ENCODE peak calls at places on chromosomes 7 and 10, in six cellular contexts. One of them, this sample, is unnamed.

GRCh38 chr10:88042162-88043100 is 179.0 kb downstream of the PTEN start:
- DNase-seq in GM23248: peak; percentile 24
- DNase-seq in brain microvascular endothelial cell: peak; percentile 23
- DNase-seq in upper lobe of right lung: no peak
- DNase-seq in osteoblast: no peak
- DNase-seq in CD8-positive, alpha-beta T cell: no peak
- DNase-seq in this sample: no peak

GRCh38 chr7:133601607-133602006 is 348.7 kb downstream of the EXOC4 start:
- DNase-seq in GM23248: no peak
- DNase-seq in brain microvascular endothelial cell: no peak
- DNase-seq in upper lobe of right lung: no peak
- DNase-seq in osteoblast: no peak
- DNase-seq in CD8-positive, alpha-beta T cell: no peak
- DNase-seq in this sample: no peak

GRCh38 chr10:96478317-96478716 is 35.4 kb downstream of the TLL2 start:
- DNase-seq in GM23248: no peak
- DNase-seq in brain microvascular endothelial cell: no peak
- DNase-seq in upper lobe of right lung: no peak
- DNase-seq in osteoblast: no peak
- DNase-seq in CD8-positive, alpha-beta T cell: no peak
- DNase-seq in this sample: no peak

GRCh38 chr7:47326220-47326619 is 255.7 kb downstream of the TNS3 start:
- DNase-seq in GM23248: peak; percentile 93
- DNase-seq in brain microvascular endothelial cell: peak; percentile 79
- DNase-seq in upper lobe of right lung: no peak
- DNase-seq in osteoblast: peak; percentile 86
- DNase-seq in CD8-positive, alpha-beta T cell: no peak
- DNase-seq in this sample: no peak

GRCh38 chr7:129134356-129134972 is 10.0 kb upstream of the TSPAN33 start:
- DNase-seq in GM23248: no peak
- DNase-seq in brain microvascular endothelial cell: no peak
- DNase-seq in upper lobe of right lung: no peak
- DNase-seq in osteoblast: no peak
- DNase-seq in CD8-positive, alpha-beta T cell: no peak
- DNase-seq in this sample: no peak

GRCh38 chr7:8913687-8914086 is 480.3 kb downstream of the NXPH1 start:
- DNase-seq in GM23248: no peak
- DNase-seq in brain microvascular endothelial cell: no peak
- DNase-seq in upper lobe of right lung: no peak
- DNase-seq in osteoblast: no peak
- DNase-seq in CD8-positive, alpha-beta T cell: no peak
- DNase-seq in this sample: no peak

GRCh38 chr7:94656925-94657731 is 1.2 kb upstream of the SGCE start:
- DNase-seq in GM23248: peak; percentile 53
- DNase-seq in brain microvascular endothelial cell: peak; percentile 38
- DNase-seq in upper lobe of right lung: no peak
- DNase-seq in osteoblast: no peak
- DNase-seq in CD8-positive, alpha-beta T cell: no peak
- DNase-seq in this sample: peak; percentile 45

GRCh38 chr10:18368681-18369080 is 228.5 kb downstream of the CACNB2 start:
- DNase-seq in GM23248: peak; percentile 34
- DNase-seq in brain microvascular endothelial cell: no peak
- DNase-seq in upper lobe of right lung: no peak
- DNase-seq in osteoblast: peak; percentile 29
- DNase-seq in CD8-positive, alpha-beta T cell: no peak
- DNase-seq in this sample: no peak

GRCh38 chr10:44865289-44865671 is 45.9 kb upstream of the TMEM72 start:
- DNase-seq in GM23248: no peak
- DNase-seq in brain microvascular endothelial cell: no peak
- DNase-seq in upper lobe of right lung: no peak
- DNase-seq in osteoblast: no peak
- DNase-seq in CD8-positive, alpha-beta T cell: no peak
- DNase-seq in this sample: no peak

GRCh38 chr10:70910486-70911350 is 22.4 kb upstream of the PCBD1 start:
- DNase-seq in GM23248: no peak
- DNase-seq in brain microvascular endothelial cell: no peak
- DNase-seq in upper lobe of right lung: peak; percentile 40
- DNase-seq in osteoblast: peak; percentile 86
- DNase-seq in CD8-positive, alpha-beta T cell: no peak
- DNase-seq in this sample: no peak

GRCh38 chr7:116357776-116358670 is 141.5 kb upstream of the CAV2 start:
- DNase-seq in GM23248: peak; percentile 50
- DNase-seq in brain microvascular endothelial cell: no peak
- DNase-seq in upper lobe of right lung: no peak
- DNase-seq in osteoblast: peak; percentile 38
- DNase-seq in CD8-positive, alpha-beta T cell: no peak
- DNase-seq in this sample: no peak

GRCh38 chr10:52232561-52233350 is 81.3 kb upstream of the DKK1 start:
- DNase-seq in GM23248: peak; percentile 6
- DNase-seq in brain microvascular endothelial cell: peak; percentile 20
- DNase-seq in upper lobe of right lung: no peak
- DNase-seq in osteoblast: no peak
- DNase-seq in CD8-positive, alpha-beta T cell: no peak
- DNase-seq in this sample: no peak

GRCh38 chr7:81029523-81029922 is 110.7 kb upstream of the SEMA3C start:
- DNase-seq in GM23248: no peak
- DNase-seq in brain microvascular endothelial cell: no peak
- DNase-seq in upper lobe of right lung: no peak
- DNase-seq in osteoblast: no peak
- DNase-seq in CD8-positive, alpha-beta T cell: no peak
- DNase-seq in this sample: no peak

GRCh38 chr10:103911021-103911459 is 6.9 kb downstream of the STN1 start:
- DNase-seq in GM23248: no peak
- DNase-seq in brain microvascular endothelial cell: no peak
- DNase-seq in upper lobe of right lung: no peak
- DNase-seq in osteoblast: no peak
- DNase-seq in CD8-positive, alpha-beta T cell: peak; percentile 25
- DNase-seq in this sample: peak; percentile 85

GRCh38 chr7:46080595-46081159 is 159.6 kb upstream of the IGFBP3 start:
- DNase-seq in GM23248: peak; percentile 62
- DNase-seq in brain microvascular endothelial cell: no peak
- DNase-seq in upper lobe of right lung: no peak
- DNase-seq in osteoblast: no peak
- DNase-seq in CD8-positive, alpha-beta T cell: no peak
- DNase-seq in this sample: no peak

GRCh38 chr10:57818522-57818921 is 449.2 kb downstream of the IPMK start:
- DNase-seq in GM23248: no peak
- DNase-seq in brain microvascular endothelial cell: no peak
- DNase-seq in upper lobe of right lung: no peak
- DNase-seq in osteoblast: no peak
- DNase-seq in CD8-positive, alpha-beta T cell: no peak
- DNase-seq in this sample: no peak

GRCh38 chr7:103343758-103344452 is 662 bp downstream of the DNAJC2 start:
- DNase-seq in GM23248: peak; percentile 72
- DNase-seq in brain microvascular endothelial cell: peak; percentile 16
- DNase-seq in upper lobe of right lung: no peak
- DNase-seq in osteoblast: peak; percentile 72
- DNase-seq in CD8-positive, alpha-beta T cell: no peak
- DNase-seq in this sample: no peak

GRCh38 chr7:74254858-74255379 is 720 bp upstream of the RFC2 start:
- DNase-seq in GM23248: no peak
- DNase-seq in brain microvascular endothelial cell: no peak
- DNase-seq in upper lobe of right lung: no peak
- DNase-seq in osteoblast: no peak
- DNase-seq in CD8-positive, alpha-beta T cell: no peak
- DNase-seq in this sample: no peak

GRCh38 chr7:73567701-73568685 is 10.4 kb downstream of the TBL2 start:
- DNase-seq in GM23248: no peak
- DNase-seq in brain microvascular endothelial cell: no peak
- DNase-seq in upper lobe of right lung: no peak
- DNase-seq in osteoblast: no peak
- DNase-seq in CD8-positive, alpha-beta T cell: no peak
- DNase-seq in this sample: no peak

GRCh38 chr7:146875222-146875785 is 758.7 kb downstream of the CNTNAP2 start:
- DNase-seq in GM23248: no peak
- DNase-seq in brain microvascular endothelial cell: no peak
- DNase-seq in upper lobe of right lung: no peak
- DNase-seq in osteoblast: no peak
- DNase-seq in CD8-positive, alpha-beta T cell: no peak
- DNase-seq in this sample: no peak

GRCh38 chr7:47690902-47691558 is 109.1 kb upstream of the TNS3 start:
- DNase-seq in GM23248: peak; percentile 69
- DNase-seq in brain microvascular endothelial cell: peak; percentile 49
- DNase-seq in upper lobe of right lung: no peak
- DNase-seq in osteoblast: no peak
- DNase-seq in CD8-positive, alpha-beta T cell: no peak
- DNase-seq in this sample: no peak

GRCh38 chr10:51862149-51862548 is 162.8 kb upstream of the CSTF2T start:
- DNase-seq in GM23248: no peak
- DNase-seq in brain microvascular endothelial cell: no peak
- DNase-seq in upper lobe of right lung: no peak
- DNase-seq in osteoblast: no peak
- DNase-seq in CD8-positive, alpha-beta T cell: no peak
- DNase-seq in this sample: no peak

GRCh38 chr10:46551701-46552525 is 4.5 kb downstream of the GPRIN2 start:
- DNase-seq in GM23248: no peak
- DNase-seq in brain microvascular endothelial cell: no peak
- DNase-seq in upper lobe of right lung: peak; percentile 72
- DNase-seq in osteoblast: peak; percentile 85
- DNase-seq in CD8-positive, alpha-beta T cell: no peak
- DNase-seq in this sample: no peak

GRCh38 chr10:133090654-133091053 is 2.9 kb downstream of the ADGRA1 start:
- DNase-seq in GM23248: no peak
- DNase-seq in brain microvascular endothelial cell: no peak
- DNase-seq in upper lobe of right lung: no peak
- DNase-seq in osteoblast: no peak
- DNase-seq in CD8-positive, alpha-beta T cell: no peak
- DNase-seq in this sample: no peak
- H3K27me3 ChIP-seq in GM23248: peaks cover 60% of the 10 kb centered on the region
- H3K27me3 ChIP-seq in brain microvascular endothelial cell: peaks cover 39% of the 10 kb centered on the region
- H3K27me3 ChIP-seq in upper lobe of right lung: peaks cover 57% of the 10 kb centered on the region
- H3K27me3 ChIP-seq in osteoblast: peaks cover 24% of the 10 kb centered on the region
- H3K27me3 ChIP-seq in CD8-positive, alpha-beta T cell: no peaks in the 10 kb centered on the region
- H3K27me3 ChIP-seq in this sample: no peaks in the 10 kb centered on the region

DNA sequence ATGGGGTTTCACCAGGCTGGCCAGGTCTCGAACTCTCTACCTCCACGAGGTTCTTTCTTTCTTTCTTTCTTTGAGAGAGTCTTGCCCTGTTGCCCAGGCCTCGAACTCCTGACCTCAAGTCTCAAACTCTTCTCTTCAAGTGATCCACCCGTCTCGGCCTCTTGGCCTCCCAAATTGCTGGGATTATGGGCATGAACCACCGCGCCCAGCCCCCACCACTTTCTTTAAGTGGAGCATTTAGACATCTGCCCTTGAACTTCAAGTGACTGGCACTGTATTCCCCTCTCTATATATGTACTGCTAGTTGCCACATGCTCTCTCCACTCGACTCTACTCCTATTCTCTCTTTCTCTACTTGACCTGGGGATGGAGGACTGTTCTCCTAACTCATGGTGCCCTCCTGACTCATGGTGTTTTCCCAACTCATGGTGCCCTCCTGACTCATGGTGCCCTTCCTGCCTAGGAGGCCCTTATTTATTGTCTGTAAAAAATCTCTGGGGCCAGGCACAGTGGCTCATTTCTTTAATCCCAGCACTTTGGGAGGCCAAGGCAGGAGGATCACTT is 19.3 kb upstream of the ACHE start:
- DNase-seq in GM23248: peak; percentile 42
- DNase-seq in brain microvascular endothelial cell: no peak
- DNase-seq in upper lobe of right lung: no peak
- DNase-seq in osteoblast: no peak
- DNase-seq in CD8-positive, alpha-beta T cell: no peak
- DNase-seq in this sample: no peak
- H3K27me3 ChIP-seq in GM23248: no peaks in the 10 kb centered on the region
- H3K27me3 ChIP-seq in brain microvascular endothelial cell: no peaks in the 10 kb centered on the region
- H3K27me3 ChIP-seq in upper lobe of right lung: no peaks in the 10 kb centered on the region
- H3K27me3 ChIP-seq in osteoblast: peaks cover 3% of the 10 kb centered on the region
- H3K27me3 ChIP-seq in CD8-positive, alpha-beta T cell: no peaks in the 10 kb centered on the region
- H3K27me3 ChIP-seq in this sample: no peaks in the 10 kb centered on the region

GRCh38 chr7:138770904-138771303 is 26.9 kb upstream of the TMEM213 start:
- DNase-seq in GM23248: no peak
- DNase-seq in brain microvascular endothelial cell: no peak
- DNase-seq in upper lobe of right lung: peak; percentile 2
- DNase-seq in osteoblast: no peak
- DNase-seq in CD8-positive, alpha-beta T cell: no peak
- DNase-seq in this sample: no peak

GRCh38 chr7:138776156-138776833 is 21.5 kb upstream of the TMEM213 start:
- DNase-seq in GM23248: no peak
- DNase-seq in brain microvascular endothelial cell: no peak
- DNase-seq in upper lobe of right lung: no peak
- DNase-seq in osteoblast: no peak
- DNase-seq in CD8-positive, alpha-beta T cell: no peak
- DNase-seq in this sample: no peak

GRCh38 chr7:138773176-138773575 is 24.6 kb upstream of the TMEM213 start:
- DNase-seq in GM23248: no peak
- DNase-seq in brain microvascular endothelial cell: no peak
- DNase-seq in upper lobe of right lung: peak; percentile 34
- DNase-seq in osteoblast: no peak
- DNase-seq in CD8-positive, alpha-beta T cell: no peak
- DNase-seq in this sample: no peak

GRCh38 chr7:138768251-138768650 is 29.5 kb upstream of the TMEM213 start:
- DNase-seq in GM23248: no peak
- DNase-seq in brain microvascular endothelial cell: no peak
- DNase-seq in upper lobe of right lung: no peak
- DNase-seq in osteoblast: no peak
- DNase-seq in CD8-positive, alpha-beta T cell: no peak
- DNase-seq in this sample: no peak

DNA sequence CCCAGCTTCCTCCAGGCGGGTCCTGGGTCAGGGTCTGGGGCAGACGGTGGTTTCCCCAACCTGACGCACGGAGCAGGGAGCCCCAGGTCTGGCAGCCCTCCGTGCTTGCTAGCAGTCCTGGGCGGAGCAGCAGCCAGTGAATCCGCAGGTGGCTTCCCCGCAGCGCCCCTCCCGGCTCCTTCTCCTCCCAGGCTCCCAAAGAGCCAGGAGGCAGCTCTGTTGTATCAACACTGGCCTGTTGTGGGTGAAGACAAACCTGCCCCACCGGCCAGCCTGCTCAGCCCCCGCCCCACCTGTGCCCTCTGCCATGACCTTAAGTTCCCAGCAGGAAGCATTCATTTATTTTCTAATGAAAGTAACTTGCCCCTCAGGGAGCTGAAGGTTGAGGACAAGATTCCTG is 24.0 kb upstream of the TMEM213 start:
- DNase-seq in GM23248: no peak
- DNase-seq in brain microvascular endothelial cell: no peak
- DNase-seq in upper lobe of right lung: peak; percentile 51
- DNase-seq in osteoblast: no peak
- DNase-seq in CD8-positive, alpha-beta T cell: no peak
- DNase-seq in this sample: no peak
- H3K27me3 ChIP-seq in GM23248: no peaks in the 10 kb centered on the region
- H3K27me3 ChIP-seq in brain microvascular endothelial cell: no peaks in the 10 kb centered on the region
- H3K27me3 ChIP-seq in upper lobe of right lung: no peaks in the 10 kb centered on the region
- H3K27me3 ChIP-seq in osteoblast: no peaks in the 10 kb centered on the region
- H3K27me3 ChIP-seq in CD8-positive, alpha-beta T cell: no peaks in the 10 kb centered on the region
- H3K27me3 ChIP-seq in this sample: no peaks in the 10 kb centered on the region

GRCh38 chr10:123868058-123868995 is 23.3 kb downstream of the CPXM2 start:
- DNase-seq in GM23248: no peak
- DNase-seq in brain microvascular endothelial cell: no peak
- DNase-seq in upper lobe of right lung: no peak
- DNase-seq in osteoblast: no peak
- DNase-seq in CD8-positive, alpha-beta T cell: no peak
- DNase-seq in this sample: no peak
- H3K27me3 ChIP-seq in GM23248: peaks cover 3% of the 10 kb centered on the region
- H3K27me3 ChIP-seq in brain microvascular endothelial cell: no peaks in the 10 kb centered on the region
- H3K27me3 ChIP-seq in upper lobe of right lung: no peaks in the 10 kb centered on the region
- H3K27me3 ChIP-seq in osteoblast: no peaks in the 10 kb centered on the region
- H3K27me3 ChIP-seq in CD8-positive, alpha-beta T cell: no peaks in the 10 kb centered on the region
- H3K27me3 ChIP-seq in this sample: no peaks in the 10 kb centered on the region

This sample was measured in CD4-positive, alpha-beta memory T cell.